ENCODE peak calls at places on chromosomes 16 and 17, in four cellular contexts. One of them, this sample, is unnamed.

GRCh38 chr17:31095239-31096105 is 695 bp downstream of the NF1 start:
- DNase-seq in GM12878: no peak
- DNase-seq in H1: peak
- DNase-seq in IMR-90: peak
- DNase-seq in this sample: peak

GRCh38 chr16:87461466-87461975 is 31.3 kb downstream of the ZCCHC14 start:
- DNase-seq in GM12878: no peak
- DNase-seq in IMR-90: no peak
- DNase-seq in H1: peak
- DNase-seq in this sample: peak

GRCh38 chr17:3959295-3959899 is 4.8 kb downstream of the ATP2A3 start:
- DNase-seq in IMR-90: peak
- DNase-seq in H1: no peak
- DNase-seq in GM12878: no peak
- DNase-seq in this sample: peak

GRCh38 chr17:3738562-3739295 is 15.0 kb downstream of the HASPIN start:
- DNase-seq in IMR-90: peak
- DNase-seq in GM12878: no peak
- DNase-seq in H1: no peak
- DNase-seq in this sample: no peak

GRCh38 chr17:7001562-7001961 is 5.7 kb downstream of the ALOX12 start:
- DNase-seq in GM12878: no peak
- DNase-seq in IMR-90: no peak
- DNase-seq in H1: no peak
- DNase-seq in this sample: peak

GRCh38 chr17:75764711-75765421 is at the start of gene GALK1:
- DNase-seq in H1: no peak
- DNase-seq in IMR-90: peak
- DNase-seq in GM12878: no peak
- DNase-seq in this sample: peak

GRCh38 chr16:11916524-11917285 is 949 bp upstream of the GSPT1 start:
- DNase-seq in IMR-90: peak
- DNase-seq in H1: no peak
- DNase-seq in GM12878: no peak
- DNase-seq in this sample: peak

GRCh38 chr16:81005644-81006471 is 827 bp downstream of the CMC2 start:
- DNase-seq in GM12878: no peak
- DNase-seq in H1: no peak
- DNase-seq in IMR-90: peak
- DNase-seq in this sample: no peak

GRCh38 chr16:3819741-3820724 is 60.5 kb downstream of the CREBBP start:
- DNase-seq in GM12878: no peak
- DNase-seq in H1: no peak
- DNase-seq in IMR-90: peak
- DNase-seq in this sample: peak

GRCh38 chr16:78996806-78997205 is 603.7 kb downstream of the MAF start:
- DNase-seq in IMR-90: no peak
- DNase-seq in GM12878: no peak
- DNase-seq in H1: no peak
- DNase-seq in this sample: no peak

GRCh38 chr16:71883193-71883848 is 661 bp downstream of the ZNF821 start:
- DNase-seq in IMR-90: peak
- DNase-seq in H1: no peak
- DNase-seq in GM12878: no peak
- DNase-seq in this sample: peak

GRCh38 chr16:88531346-88531745 is 38.9 kb upstream of the ZC3H18 start:
- DNase-seq in H1: no peak
- DNase-seq in IMR-90: no peak
- DNase-seq in GM12878: no peak
- DNase-seq in this sample: no peak

DNA sequence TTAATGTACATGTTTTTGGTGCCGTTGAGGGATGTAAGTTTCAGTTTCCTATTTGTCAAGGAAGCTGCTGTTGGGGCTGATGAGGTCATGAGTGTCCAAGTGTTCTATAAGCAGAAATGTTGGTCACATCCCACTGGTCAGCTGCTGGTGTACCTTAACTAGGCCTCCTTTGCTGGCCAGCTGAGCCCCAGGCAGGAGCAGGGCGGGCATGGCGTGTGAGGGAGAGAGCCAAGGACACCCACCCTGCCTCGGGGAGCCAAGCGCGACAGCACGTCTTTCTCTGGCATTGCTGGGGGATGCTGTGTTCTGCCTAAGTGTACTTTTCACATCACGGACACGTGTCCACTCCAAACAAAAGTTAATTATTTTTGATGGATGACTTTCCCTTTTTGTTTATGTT is 108.1 kb upstream of the CDC42EP4 start:
- DNase-seq in H1: no peak
- DNase-seq in GM12878: no peak
- DNase-seq in IMR-90: peak
- DNase-seq in this sample: no peak
- TF ChIP-seq CHD1 in H1: no peak
- TF ChIP-seq CHD1 in GM12878: no peak
- TF ChIP-seq CHD1 in IMR-90: no peak
- TF ChIP-seq CHD1 in this sample: no peak

GRCh38 chr16:9906218-9906617 is 276.0 kb downstream of the GRIN2A start:
- DNase-seq in IMR-90: no peak
- DNase-seq in GM12878: no peak
- DNase-seq in H1: no peak
- DNase-seq in this sample: no peak
- TF ChIP-seq CHD1 in IMR-90: no peak
- TF ChIP-seq CHD1 in GM12878: no peak
- TF ChIP-seq CHD1 in H1: no peak
- TF ChIP-seq CHD1 in this sample: no peak

GRCh38 chr16:50938923-50939322 is 197.0 kb downstream of the CYLD start:
- DNase-seq in IMR-90: no peak
- DNase-seq in H1: no peak
- DNase-seq in GM12878: no peak
- DNase-seq in this sample: no peak

GRCh38 chr16:50941651-50942050 is 199.8 kb downstream of the CYLD start:
- DNase-seq in H1: no peak
- DNase-seq in IMR-90: no peak
- DNase-seq in GM12878: no peak
- DNase-seq in this sample: no peak

GRCh38 chr16:50939356-50939755 is 197.5 kb downstream of the CYLD start:
- DNase-seq in GM12878: no peak
- DNase-seq in H1: no peak
- DNase-seq in IMR-90: no peak
- DNase-seq in this sample: no peak

GRCh38 chr16:50942143-50942542 is 200.3 kb downstream of the CYLD start:
- DNase-seq in IMR-90: no peak
- DNase-seq in GM12878: no peak
- DNase-seq in H1: no peak
- DNase-seq in this sample: no peak

DNA sequence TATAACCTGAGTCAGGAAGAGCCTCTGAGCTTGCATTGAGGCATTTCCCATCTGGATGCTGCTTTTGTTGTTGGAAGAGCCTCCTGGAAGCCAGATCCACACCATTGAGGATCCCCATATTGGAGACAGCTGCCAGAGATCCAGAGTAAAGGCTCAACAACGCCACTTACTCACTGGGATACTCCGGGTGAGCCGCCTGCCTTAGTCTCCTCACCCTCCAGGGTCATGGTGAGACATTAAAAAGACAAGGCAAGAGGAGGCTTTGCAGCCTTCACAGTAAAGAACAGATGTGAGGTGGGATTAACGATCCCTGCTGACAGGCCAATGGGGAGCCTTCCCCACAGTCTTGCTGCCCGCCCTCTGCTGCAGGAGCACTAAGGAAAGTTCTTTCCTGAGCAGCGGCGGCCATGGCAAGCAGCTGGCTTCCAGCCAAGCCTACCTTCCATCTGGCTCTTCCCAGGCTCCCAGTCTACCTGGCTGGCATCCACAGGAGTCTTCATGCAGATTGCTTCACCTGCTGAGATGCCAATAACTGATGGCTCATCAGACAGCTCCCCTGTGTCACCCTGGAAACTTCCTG is 198.5 kb downstream of the CYLD start:
- DNase-seq in IMR-90: no peak
- DNase-seq in GM12878: no peak
- DNase-seq in H1: no peak
- DNase-seq in this sample: no peak
- TF ChIP-seq CHD1 in IMR-90: no peak
- TF ChIP-seq CHD1 in GM12878: no peak
- TF ChIP-seq CHD1 in H1: no peak
- TF ChIP-seq CHD1 in this sample: no peak

DNA sequence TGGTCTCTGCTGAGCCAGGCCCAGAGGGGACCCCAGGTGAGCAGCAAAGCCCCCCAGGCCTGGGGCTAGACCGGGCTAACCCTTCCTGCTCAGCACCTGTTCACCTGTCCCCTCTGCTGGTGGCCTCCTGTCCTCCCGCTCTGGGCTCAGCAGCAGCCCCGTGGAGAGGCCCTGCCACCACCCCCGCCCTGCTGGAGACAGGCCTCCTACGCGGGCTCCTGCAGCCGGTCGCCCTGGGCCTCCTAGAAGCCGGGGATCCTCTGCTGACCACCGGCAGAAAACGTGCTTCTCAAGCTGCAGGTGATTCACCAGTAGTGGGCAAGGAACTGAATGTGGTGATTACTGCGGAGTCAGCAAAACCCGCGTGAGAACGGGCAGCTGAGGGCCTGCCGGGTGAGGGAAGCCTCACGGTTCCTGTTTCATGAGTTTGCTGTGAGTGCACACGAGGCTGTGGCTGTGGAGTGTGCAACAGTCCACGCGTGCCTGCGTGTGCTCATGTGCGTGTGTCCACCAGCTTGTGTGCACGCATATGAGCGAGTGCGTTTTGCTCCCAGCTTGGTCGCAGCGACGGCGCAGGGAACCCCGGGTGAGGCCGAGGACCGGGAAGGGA is 792 bp downstream of the SECTM1 start:
- DNase-seq in H1: no peak
- DNase-seq in GM12878: no peak
- DNase-seq in IMR-90: peak
- DNase-seq in this sample: peak
- TF ChIP-seq CHD1 in H1: no peak
- TF ChIP-seq CHD1 in GM12878: no peak
- TF ChIP-seq CHD1 in IMR-90: no peak
- TF ChIP-seq CHD1 in this sample: no peak

GRCh38 chr17:9032583-9032982 is 11.3 kb downstream of the NTN1 start:
- DNase-seq in GM12878: no peak
- DNase-seq in H1: no peak
- DNase-seq in IMR-90: no peak
- DNase-seq in this sample: no peak

GRCh38 chr17:9035249-9035648 is 13.9 kb downstream of the NTN1 start:
- DNase-seq in H1: no peak
- DNase-seq in GM12878: no peak
- DNase-seq in IMR-90: no peak
- DNase-seq in this sample: no peak

GRCh38 chr17:9036336-9036735 is 15.0 kb downstream of the NTN1 start:
- DNase-seq in GM12878: no peak
- DNase-seq in H1: no peak
- DNase-seq in IMR-90: no peak
- DNase-seq in this sample: no peak

GRCh38 chr17:9038380-9038779 is 17.1 kb downstream of the NTN1 start:
- DNase-seq in IMR-90: no peak
- DNase-seq in GM12878: no peak
- DNase-seq in H1: no peak
- DNase-seq in this sample: no peak

DNA sequence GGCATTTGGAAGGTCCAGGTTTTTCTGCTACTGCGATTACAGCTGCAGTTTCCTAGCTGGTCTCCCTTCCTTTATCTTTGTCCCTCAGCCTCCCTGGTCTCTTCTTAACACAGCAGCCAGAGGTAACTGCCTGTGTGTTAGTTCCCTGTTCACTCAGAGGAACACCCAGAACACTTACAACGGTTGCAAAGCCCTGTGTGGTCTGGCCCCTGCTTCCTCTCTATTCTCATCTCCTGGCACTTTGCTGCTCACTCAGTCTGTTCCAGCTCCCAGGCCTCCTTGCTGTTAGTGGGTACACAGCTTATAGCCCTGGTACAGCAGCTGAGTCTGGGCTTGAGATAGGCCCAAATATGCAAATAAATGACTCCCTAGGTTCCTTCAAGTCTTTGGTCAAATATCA is 16.4 kb downstream of the NTN1 start:
- DNase-seq in GM12878: no peak
- DNase-seq in IMR-90: no peak
- DNase-seq in H1: no peak
- DNase-seq in this sample: no peak
- TF ChIP-seq CHD1 in GM12878: no peak
- TF ChIP-seq CHD1 in IMR-90: no peak
- TF ChIP-seq CHD1 in H1: no peak
- TF ChIP-seq CHD1 in this sample: no peak

GRCh38 chr17:50820651-50821050 is 14.7 kb upstream of the WFIKKN2 start:
- DNase-seq in IMR-90: no peak
- DNase-seq in H1: no peak
- DNase-seq in GM12878: no peak
- DNase-seq in this sample: no peak
- TF ChIP-seq CHD1 in IMR-90: no peak
- TF ChIP-seq CHD1 in H1: no peak
- TF ChIP-seq CHD1 in GM12878: no peak
- TF ChIP-seq CHD1 in this sample: no peak

DNA sequence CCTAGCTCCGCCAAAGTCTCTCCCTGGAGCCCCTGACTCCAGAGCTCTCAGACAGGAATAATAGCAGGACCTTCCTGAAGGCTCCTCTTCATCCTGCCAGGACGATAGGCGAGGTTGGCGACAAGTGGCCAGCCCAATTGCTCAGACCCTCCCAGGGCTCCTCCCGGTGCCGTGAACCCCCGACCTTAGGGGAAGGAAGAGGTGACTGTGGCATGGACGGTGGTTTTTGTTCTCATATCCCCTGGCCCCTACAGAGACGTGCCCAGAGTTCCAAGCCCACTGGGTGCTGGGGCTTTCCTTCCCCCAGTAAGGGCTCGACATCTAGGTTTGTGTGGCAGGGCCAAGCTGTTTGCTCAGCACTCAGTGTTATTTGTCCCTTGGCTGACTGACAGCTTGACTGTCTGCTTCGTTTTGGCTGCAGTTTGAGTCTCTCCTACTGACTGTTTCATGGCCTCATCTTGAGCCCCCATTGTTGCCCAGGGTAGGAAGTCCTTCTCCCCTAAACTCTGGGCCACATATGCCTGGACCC is 4.6 kb upstream of the ADCY7 start:
- DNase-seq in IMR-90: no peak
- DNase-seq in GM12878: no peak
- DNase-seq in H1: no peak
- DNase-seq in this sample: no peak
- TF ChIP-seq CHD1 in IMR-90: no peak
- TF ChIP-seq CHD1 in GM12878: no peak
- TF ChIP-seq CHD1 in H1: no peak
- TF ChIP-seq CHD1 in this sample: no peak